ENCODE peak calls at places on chromosomes 11 and 22, in five cellular contexts. B, A, C, U and R are unnamed samples.

GRCh38 chr11:105609832-105610781 is at the start of gene GRIA4:
- DNase-seq in C (peak), U (no peak), B (peak), A (peak), R (no peak)

GRCh38 chr11:32312865-32313403 is 122.4 kb downstream of the WT1 start:
- DNase-seq in A (peak), B (peak), C (no peak), U (no peak), R (peak)

GRCh38 chr11:34501962-34502361 is 11.6 kb downstream of the ELF5 start:
- DNase-seq in U (no peak), C (no peak), B (no peak), A (no peak), R (no peak)

GRCh38 chr11:133526790-133527189 is 5.5 kb downstream of the OPCML start:
- DNase-seq in U (no peak), C (no peak), A (no peak), B (no peak), R (no peak)

GRCh38 chr11:1553808-1554594 is 18.1 kb downstream of the DUSP8 start:
- DNase-seq in B (no peak), C (no peak), A (no peak), U (no peak), R (no peak)

GRCh38 chr11:118209037-118209436 is 15.8 kb downstream of the JAML start:
- DNase-seq in U (no peak), A (no peak), C (no peak), B (no peak), R (no peak)

GRCh38 chr22:19226428-19226827 is 47.9 kb upstream of the SLC25A1 start:
- DNase-seq in B (no peak), A (no peak), U (no peak), C (no peak), R (no peak)

GRCh38 chr22:29469755-29470154 is 10.3 kb upstream of the NEFH start:
- DNase-seq in A (no peak), U (no peak), B (no peak), C (no peak), R (no peak)

GRCh38 chr22:19291218-19291579 is 320 bp downstream of the CLTCL1 start:
- DNase-seq in C (no peak), B (no peak), A (no peak), U (peak), R (no peak)

GRCh38 chr22:33666661-33667619 is 253.3 kb downstream of the LARGE1 start:
- DNase-seq in U (no peak), B (no peak), A (no peak), C (no peak), R (no peak)

GRCh38 chr11:100715163-100715792 is 28.2 kb downstream of the ARHGAP42 start:
- DNase-seq in U (no peak), A (no peak), B (no peak), C (no peak), R (no peak)

GRCh38 chr11:87666730-87667129 is 508.5 kb downstream of the RAB38 start:
- DNase-seq in B (no peak), U (no peak), C (no peak), A (no peak), R (no peak)

GRCh38 chr11:68610452-68611116 is 73.8 kb upstream of the GAL start:
- DNase-seq in B (peak), U (no peak), C (no peak), A (peak), R (no peak)

GRCh38 chr22:27318516-27318915 is 483.0 kb downstream of the MN1 start:
- DNase-seq in U (peak), C (no peak), B (peak), A (no peak), R (no peak)

GRCh38 chr11:74299000-74299399 is 12.4 kb downstream of the P4HA3 start:
- DNase-seq in A (no peak), B (no peak), U (no peak), C (no peak), R (no peak)

GRCh38 chr11:28460348-28460747 is 352.2 kb downstream of the METTL15 start:
- DNase-seq in A (no peak), C (no peak), U (no peak), B (peak), R (no peak)

GRCh38 chr11:69049490-69049867 is 747 bp downstream of the TPCN2 start:
- DNase-seq in U (no peak), C (no peak), B (no peak), A (no peak), R (no peak)

GRCh38 chr11:6321961-6322362 is 1.7 kb upstream of the CAVIN3 start:
- DNase-seq in A (no peak), C (no peak), U (no peak), B (peak), R (peak)
- TF ChIP-seq POLR2A in A (no peak), C (no peak), U (no peak), B (no peak), R (no peak)

GRCh38 chr11:130314184-130314748 is 451 bp downstream of the ZBTB44 start:
- DNase-seq in B (peak), A (no peak), U (peak), C (peak), R (peak)
- TF ChIP-seq POLR2A in B (no peak), A (peak), U (no peak), C (no peak), R (peak)

DNA sequence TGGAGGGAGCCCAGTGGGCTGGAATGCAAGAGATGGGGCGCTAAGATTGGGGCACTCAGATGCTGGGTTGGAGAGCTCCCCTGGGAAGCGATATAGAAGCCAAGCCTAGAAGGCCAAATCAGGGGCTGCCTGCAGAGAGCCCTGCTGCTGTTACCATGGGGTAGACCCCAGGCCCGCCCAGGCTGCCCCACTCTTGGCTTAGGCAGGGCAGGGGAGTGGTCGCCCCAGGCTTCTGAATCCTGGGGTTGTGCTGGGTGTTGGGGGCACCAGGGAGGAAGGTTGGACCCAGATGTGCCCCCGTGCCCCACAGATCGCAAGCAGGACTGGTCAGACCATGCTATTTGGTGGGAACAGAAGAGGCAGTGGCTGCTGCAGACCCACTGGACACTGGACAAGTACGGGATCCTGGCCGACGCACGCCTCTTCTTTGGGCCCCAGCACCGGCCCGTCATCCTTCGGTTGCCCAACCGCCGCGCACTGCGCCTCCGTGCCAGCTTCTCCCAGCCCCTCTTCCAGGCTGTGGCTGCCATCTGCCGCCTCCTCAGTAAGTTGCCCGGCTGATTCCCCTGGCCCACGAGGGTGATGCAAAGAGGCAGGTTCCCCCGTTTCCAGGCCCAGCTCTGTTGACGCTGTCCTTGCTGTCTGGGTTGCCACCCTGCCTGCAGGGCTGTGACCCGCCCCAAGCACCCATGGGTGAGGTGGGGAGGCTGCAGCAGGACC is 3.9 kb downstream of the FERMT3 start:
- DNase-seq in B (no peak), C (no peak), U (no peak), A (no peak), R (no peak)
- TF ChIP-seq POLR2A in B (no peak), C (no peak), U (no peak), A (no peak), R (no peak)

DNA sequence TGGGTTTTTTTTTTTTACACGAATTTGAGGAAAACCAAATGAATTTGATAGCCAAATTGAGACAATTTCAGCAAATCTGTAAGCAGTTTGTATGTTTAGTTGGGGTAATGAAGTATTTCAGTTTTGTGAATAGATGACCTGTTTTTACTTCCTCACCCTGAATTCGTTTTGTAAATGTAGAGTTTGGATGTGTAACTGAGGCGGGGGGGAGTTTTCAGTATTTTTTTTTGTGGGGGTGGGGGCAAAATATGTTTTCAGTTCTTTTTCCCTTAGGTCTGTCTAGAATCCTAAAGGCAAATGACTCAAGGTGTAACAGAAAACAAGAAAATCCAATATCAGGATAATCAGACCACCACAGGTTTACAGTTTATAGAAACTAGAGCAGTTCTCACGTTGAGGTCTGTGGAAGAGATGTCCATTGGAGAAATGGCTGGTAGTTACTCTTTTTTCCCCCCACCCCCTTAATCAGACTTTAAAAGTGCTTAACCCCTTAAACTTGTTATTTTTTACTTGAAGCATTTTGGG is 2.2 kb downstream of the MALAT1 start:
- DNase-seq in C (no peak), B (peak), A (no peak), U (no peak), R (no peak)
- TF ChIP-seq POLR2A in C (peak), B (no peak), A (no peak), U (no peak), R (no peak)